ENCODE peak calls at places on chromosomes 7 and 10, in four cellular contexts. One of them, this sample, is unnamed.

GRCh38 chr10:62437696-62438095 is 63.5 kb downstream of the ZNF365 start:
- DNase-seq in CD8-positive, alpha-beta T cell: no peak
- DNase-seq in IMR-90: peak
- DNase-seq in ovary: no peak
- DNase-seq in this sample: peak

GRCh38 chr7:101173752-101174244 is 6.3 kb downstream of the NAT16 start:
- DNase-seq in CD8-positive, alpha-beta T cell: peak
- DNase-seq in IMR-90: no peak
- DNase-seq in ovary: no peak
- DNase-seq in this sample: no peak

GRCh38 chr7:123824754-123825067 is 20.3 kb upstream of the HYAL4 start:
- DNase-seq in CD8-positive, alpha-beta T cell: no peak
- DNase-seq in IMR-90: no peak
- DNase-seq in ovary: no peak
- DNase-seq in this sample: no peak

GRCh38 chr10:43045631-43046287 is 31.1 kb upstream of the RET start:
- DNase-seq in CD8-positive, alpha-beta T cell: no peak
- DNase-seq in IMR-90: no peak
- DNase-seq in ovary: no peak
- DNase-seq in this sample: no peak

GRCh38 chr7:128932862-128933821 is 4.6 kb upstream of the IRF5 start:
- DNase-seq in CD8-positive, alpha-beta T cell: peak
- DNase-seq in IMR-90: no peak
- DNase-seq in ovary: no peak
- DNase-seq in this sample: no peak

GRCh38 chr7:47724335-47724982 is 142.5 kb upstream of the TNS3 start:
- DNase-seq in CD8-positive, alpha-beta T cell: no peak
- DNase-seq in IMR-90: peak
- DNase-seq in ovary: no peak
- DNase-seq in this sample: peak

GRCh38 chr10:122154733-122155366 is 116.2 kb upstream of the BTBD16 start:
- DNase-seq in CD8-positive, alpha-beta T cell: no peak
- DNase-seq in IMR-90: peak
- DNase-seq in ovary: no peak
- DNase-seq in this sample: no peak

GRCh38 chr7:139231513-139232376 is 708 bp downstream of the UBN2 start:
- DNase-seq in CD8-positive, alpha-beta T cell: peak
- DNase-seq in IMR-90: peak
- DNase-seq in ovary: peak
- DNase-seq in this sample: no peak

GRCh38 chr10:7121154-7121797 is 289.6 kb downstream of the SFMBT2 start:
- DNase-seq in CD8-positive, alpha-beta T cell: peak
- DNase-seq in IMR-90: peak
- DNase-seq in ovary: no peak
- DNase-seq in this sample: peak

GRCh38 chr7:50166997-50167961 is 74.2 kb upstream of the ZPBP start:
- DNase-seq in CD8-positive, alpha-beta T cell: peak
- DNase-seq in IMR-90: no peak
- DNase-seq in ovary: no peak
- DNase-seq in this sample: no peak

GRCh38 chr7:151058766-151059361 is 525 bp upstream of the SLC4A2 start:
- DNase-seq in CD8-positive, alpha-beta T cell: no peak
- DNase-seq in IMR-90: no peak
- DNase-seq in ovary: no peak
- DNase-seq in this sample: no peak

GRCh38 chr7:2036786-2037185 is 196.0 kb downstream of the MAD1L1 start:
- DNase-seq in CD8-positive, alpha-beta T cell: no peak
- DNase-seq in IMR-90: no peak
- DNase-seq in ovary: no peak
- DNase-seq in this sample: no peak

GRCh38 chr7:76332073-76332472 is 26.7 kb downstream of the YWHAG start:
- DNase-seq in CD8-positive, alpha-beta T cell: no peak
- DNase-seq in IMR-90: no peak
- DNase-seq in ovary: no peak
- DNase-seq in this sample: no peak

GRCh38 chr7:2904202-2904601 is 60.1 kb upstream of the GNA12 start:
- DNase-seq in CD8-positive, alpha-beta T cell: no peak
- DNase-seq in IMR-90: no peak
- DNase-seq in ovary: no peak
- DNase-seq in this sample: no peak

GRCh38 chr7:1192171-1192676 is 32.2 kb upstream of the ZFAND2A start:
- DNase-seq in CD8-positive, alpha-beta T cell: no peak
- DNase-seq in IMR-90: peak
- DNase-seq in ovary: no peak
- DNase-seq in this sample: no peak

GRCh38 chr10:35448687-35449662 is 112.7 kb downstream of the CCNY start:
- DNase-seq in CD8-positive, alpha-beta T cell: no peak
- DNase-seq in IMR-90: no peak
- DNase-seq in ovary: peak
- DNase-seq in this sample: no peak

GRCh38 chr7:73703985-73704639 is 15.4 kb downstream of the STX1A start:
- DNase-seq in CD8-positive, alpha-beta T cell: no peak
- DNase-seq in IMR-90: peak
- DNase-seq in ovary: peak
- DNase-seq in this sample: no peak

GRCh38 chr7:16982640-16983103 is 100.9 kb upstream of the AGR3 start:
- DNase-seq in CD8-positive, alpha-beta T cell: no peak
- DNase-seq in IMR-90: peak
- DNase-seq in ovary: no peak
- DNase-seq in this sample: peak

GRCh38 chr10:3972460-3973366 is 187.7 kb upstream of the KLF6 start:
- DNase-seq in CD8-positive, alpha-beta T cell: no peak
- DNase-seq in IMR-90: no peak
- DNase-seq in ovary: no peak
- DNase-seq in this sample: no peak
- H3K4me3 ChIP-seq in CD8-positive, alpha-beta T cell: no peak
- H3K4me3 ChIP-seq in IMR-90: no peak
- H3K4me3 ChIP-seq in ovary: no peak
- H3K4me3 ChIP-seq in this sample: no peak

DNA sequence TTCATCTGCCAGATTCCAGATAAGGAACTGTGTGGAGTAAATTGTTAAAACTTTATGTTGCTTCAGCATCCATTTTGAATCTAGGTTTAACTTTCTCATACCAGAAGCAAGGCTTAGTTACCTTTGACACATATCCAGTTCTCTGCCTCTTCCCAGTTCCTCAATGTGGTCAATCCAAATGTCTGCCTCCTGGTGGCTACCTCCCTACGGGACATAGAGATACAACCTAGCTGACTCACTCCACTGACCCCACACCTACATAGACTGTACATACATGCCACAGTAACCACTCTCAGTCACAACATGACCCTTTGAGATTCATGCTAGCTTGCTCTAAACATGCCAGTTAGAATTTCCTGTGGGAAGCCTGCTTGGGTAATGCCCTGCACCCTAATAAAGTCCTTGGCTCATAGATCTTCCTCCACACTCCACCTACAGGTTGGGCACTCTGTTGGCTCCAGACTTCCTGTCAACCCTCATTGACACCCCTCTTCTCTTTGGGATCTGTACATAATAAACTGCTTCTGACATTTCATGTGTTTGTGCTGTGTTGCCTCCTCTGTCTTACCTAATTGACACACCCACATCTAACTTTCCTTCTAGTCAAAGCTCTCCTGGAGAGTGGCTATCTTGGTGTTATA is 278.1 kb downstream of the HTR7 start:
- DNase-seq in CD8-positive, alpha-beta T cell: no peak
- DNase-seq in IMR-90: peak
- DNase-seq in ovary: no peak
- DNase-seq in this sample: peak
- TF ChIP-seq CTCF in CD8-positive, alpha-beta T cell: no peak
- TF ChIP-seq CTCF in IMR-90: peak
- TF ChIP-seq CTCF in ovary: no peak
- TF ChIP-seq CTCF in this sample: peak

DNA sequence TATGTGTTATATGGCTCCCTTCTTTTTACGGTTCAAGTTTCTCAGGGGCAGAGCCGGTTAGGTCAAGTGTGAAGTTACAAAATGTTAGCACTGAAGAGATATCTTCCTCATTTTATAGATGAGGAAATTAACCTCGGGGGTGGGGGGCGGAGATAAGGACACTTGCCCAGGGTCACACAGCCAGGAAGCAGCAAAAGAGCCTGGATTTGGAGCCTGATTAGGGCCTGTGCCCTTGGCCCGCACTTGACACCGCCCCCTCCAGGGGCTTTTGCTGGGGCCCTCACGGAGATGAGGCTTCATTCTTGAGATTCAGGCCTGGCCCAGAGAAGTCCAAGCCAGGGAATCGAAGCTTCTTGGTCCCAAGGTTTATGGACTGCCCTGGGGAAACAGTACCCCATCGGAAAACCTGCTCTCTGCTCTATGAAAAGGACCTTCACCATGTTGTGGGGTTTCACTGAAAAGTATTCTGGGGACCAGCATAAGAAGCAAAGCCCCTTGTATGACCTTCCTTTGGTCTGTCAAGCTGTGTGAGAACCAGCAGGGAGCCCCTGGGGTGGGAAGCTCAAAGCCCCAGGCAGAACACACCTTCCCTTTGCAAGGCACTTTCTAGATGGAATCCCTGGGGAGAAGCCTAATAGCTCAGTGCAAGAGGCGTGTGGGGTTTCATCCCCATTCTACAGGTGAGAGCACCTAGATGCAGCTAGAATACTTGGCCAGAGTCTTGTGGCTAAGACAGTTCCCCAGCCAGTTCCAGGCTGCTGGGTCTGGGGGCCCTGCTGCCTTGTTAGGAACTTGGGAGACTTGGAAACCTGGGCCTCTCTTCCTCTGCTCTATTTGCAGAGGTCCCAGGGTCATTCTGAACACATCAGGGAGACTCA is 21.9 kb downstream of the UNC5B start:
- DNase-seq in CD8-positive, alpha-beta T cell: no peak
- DNase-seq in IMR-90: no peak
- DNase-seq in ovary: no peak
- DNase-seq in this sample: no peak
- H3K4me3 ChIP-seq in CD8-positive, alpha-beta T cell: no peak
- H3K4me3 ChIP-seq in IMR-90: no peak
- H3K4me3 ChIP-seq in ovary: no peak
- H3K4me3 ChIP-seq in this sample: no peak

GRCh38 chr10:124290095-124290795 is 128.5 kb downstream of the OAT start:
- DNase-seq in CD8-positive, alpha-beta T cell: no peak
- DNase-seq in IMR-90: peak
- DNase-seq in ovary: no peak
- DNase-seq in this sample: peak
- TF ChIP-seq CTCF in CD8-positive, alpha-beta T cell: no peak
- TF ChIP-seq CTCF in IMR-90: no peak
- TF ChIP-seq CTCF in ovary: no peak
- TF ChIP-seq CTCF in this sample: no peak